ENCODE peak calls at places on chromosome 15, in ten cellular contexts. C is stimulated activated CD8-positive, alpha-beta memory T cell treated with anti-CD3 and anti-CD28 coated beads, Interleukin-2, amount 100 ng/mL, for 1 hour; J is sciatic nerve; T is HT-29; M is lower lobe of right lung; N is activated T-cell treated with anti-CD3 and anti-CD28 coated beads for 1 hour; L is fibroblast of pulmonary artery; X is activated effector memory CD4-positive, alpha-beta T cell treated with anti-CD3 and anti-CD28 coated beads, Interleukin-2, amount 50 U/mL, for 16 hours; F is left ventricle myocardium superior; B is GDM1. D is an unnamed sample.

GRCh38 chr15:68411276-68411675 is 20.7 kb downstream of the ITGA11 start:
- DNase-seq in C (no peak), J (no peak), T (no peak), M (no peak), N (no peak), L (no peak), X (peak), F (no peak), B (no peak), D (no peak)

GRCh38 chr15:101562428-101563059 is 73.0 kb upstream of the PCSK6 start:
- DNase-seq in C (no peak), J (no peak), T (no peak), M (no peak), N (no peak), L (no peak), X (no peak), F (no peak), B (no peak), D (no peak)

GRCh38 chr15:52095597-52096262 is 16.8 kb downstream of the BCL2L10 start:
- DNase-seq in C (no peak), J (no peak), T (peak), M (no peak), N (no peak), L (peak), X (no peak), F (no peak), B (no peak), D (no peak)

GRCh38 chr15:35909414-35909813 is 363.4 kb upstream of the DPH6 start:
- DNase-seq in C (no peak), J (no peak), T (no peak), M (no peak), N (no peak), L (no peak), X (no peak), F (no peak), B (no peak), D (no peak)

GRCh38 chr15:89492111-89492641 is 4.2 kb downstream of the RHCG start:
- DNase-seq in C (no peak), J (peak), T (peak), M (no peak), N (no peak), L (no peak), X (peak), F (no peak), B (no peak), D (no peak)

GRCh38 chr15:81480645-81481053 is 106.6 kb upstream of the TMC3 start:
- DNase-seq in C (no peak), J (no peak), T (peak), M (no peak), N (no peak), L (peak), X (no peak), F (no peak), B (peak), D (no peak)

GRCh38 chr15:101808201-101808600 is 3.8 kb upstream of the OR4F15 start:
- DNase-seq in C (no peak), J (no peak), T (no peak), M (no peak), N (no peak), L (no peak), X (no peak), F (no peak), B (no peak), D (no peak)

GRCh38 chr15:101326462-101327146 is 31.6 kb upstream of the SNRPA1 start:
- DNase-seq in C (no peak), J (peak), T (no peak), M (no peak), N (no peak), L (no peak), X (no peak), F (no peak), B (no peak), D (no peak)

GRCh38 chr15:99253381-99254090 is 2.3 kb downstream of the LRRC28 start:
- DNase-seq in C (no peak), J (no peak), T (peak), M (no peak), N (no peak), L (peak), X (no peak), F (no peak), B (no peak), D (no peak)

GRCh38 chr15:63517202-63517601 is 12.8 kb downstream of the USP3 start:
- DNase-seq in C (no peak), J (no peak), T (no peak), M (no peak), N (no peak), L (no peak), X (no peak), F (no peak), B (no peak), D (no peak)

GRCh38 chr15:44719293-44719999 is 8.1 kb downstream of the B2M start:
- DNase-seq in C (no peak), J (no peak), T (no peak), M (no peak), N (no peak), L (peak), X (peak), F (no peak), B (no peak), D (no peak)

GRCh38 chr15:83378921-83379561 is 68.1 kb upstream of the SH3GL3 start:
- DNase-seq in C (no peak), J (no peak), T (no peak), M (no peak), N (no peak), L (no peak), X (no peak), F (no peak), B (no peak), D (no peak)

GRCh38 chr15:79349526-79349925 is 38.6 kb downstream of the TMED3 start:
- DNase-seq in C (no peak), J (no peak), T (no peak), M (no peak), N (no peak), L (no peak), X (no peak), F (no peak), B (no peak), D (no peak)

GRCh38 chr15:73171711-73172110 is 119.4 kb downstream of the NEO1 start:
- DNase-seq in C (no peak), J (no peak), T (no peak), M (no peak), N (no peak), L (no peak), X (no peak), F (no peak), B (no peak), D (no peak)

GRCh38 chr15:64813075-64813474 is 12.4 kb downstream of the PIF1 start:
- DNase-seq in C (no peak), J (no peak), T (no peak), M (no peak), N (no peak), L (peak), X (no peak), F (peak), B (no peak), D (no peak)

GRCh38 chr15:86691091-86691490 is 611.4 kb downstream of the AGBL1 start:
- DNase-seq in C (no peak), J (no peak), T (no peak), M (no peak), N (no peak), L (no peak), X (no peak), F (no peak), B (no peak), D (no peak)

GRCh38 chr15:67771201-67771600 is 54.1 kb upstream of the SKOR1 start:
- DNase-seq in C (no peak), J (no peak), T (no peak), M (no peak), N (no peak), L (no peak), X (no peak), F (no peak), B (no peak), D (no peak)

GRCh38 chr15:79329186-79329611 is 18.3 kb downstream of the TMED3 start:
- DNase-seq in C (no peak), J (no peak), T (peak), M (no peak), N (no peak), L (peak), X (no peak), F (no peak), B (no peak), D (no peak)